ENCODE peak calls at places on chromosome 19, in eight cellular contexts. J is ovary, T is body of pancreas, L is heart left ventricle, M is uterus, Y is A549, E is Peyer's patch, Z is tibial nerve. H is an unnamed sample.

GRCh38 chr19:40614595-40615411 is 13.6 kb downstream of the LTBP4 start:
- DNase-seq in T (peak), J (peak), L (peak), E (peak), Y (no peak), Z (peak), M (peak), H (peak)

GRCh38 chr19:39850892-39851291 is 4.7 kb upstream of the FBL start:
- DNase-seq in Y (no peak), Z (no peak), T (no peak), E (no peak), J (no peak), M (no peak), L (no peak), H (no peak)

GRCh38 chr19:2154587-2155075 is 3.3 kb upstream of the AP3D1 start:
- DNase-seq in J (no peak), M (no peak), E (peak), L (no peak), Y (no peak), T (no peak), Z (no peak), H (no peak)

GRCh38 chr19:9413240-9413954 is 22.0 kb downstream of the ZNF266 start:
- DNase-seq in E (no peak), Y (no peak), L (no peak), Z (no peak), J (no peak), T (no peak), M (no peak), H (no peak)

GRCh38 chr19:57342582-57342981 is 8.5 kb upstream of the ZNF304 start:
- DNase-seq in T (no peak), E (no peak), L (no peak), J (no peak), Y (no peak), M (no peak), Z (no peak), H (no peak)

GRCh38 chr19:9362905-9363304 is at the start of gene ZNF177:
- DNase-seq in T (no peak), Z (no peak), L (no peak), E (no peak), Y (no peak), M (no peak), J (no peak), H (no peak)

GRCh38 chr19:16527971-16528521 is 14.2 kb downstream of the CHERP start:
- DNase-seq in Y (no peak), Z (no peak), E (peak), L (no peak), M (no peak), T (peak), J (no peak), H (peak)

GRCh38 chr19:47239610-47240296 is 8.8 kb upstream of the BBC3 start:
- DNase-seq in M (peak), L (peak), Z (no peak), T (peak), E (peak), J (peak), Y (no peak), H (peak)

GRCh38 chr19:16315825-16316505 is 8.7 kb upstream of the KLF2 start:
- DNase-seq in Z (no peak), E (peak), Y (no peak), T (peak), L (peak), M (peak), J (peak), H (peak)

GRCh38 chr19:53432088-53432661 is 391 bp downstream of the ZNF761 start:
- DNase-seq in L (peak), T (peak), Z (no peak), Y (no peak), E (no peak), M (peak), J (peak), H (peak)

GRCh38 chr19:35076657-35077056 is 35.1 kb downstream of the HPN start:
- DNase-seq in L (no peak), E (no peak), T (no peak), Y (no peak), J (no peak), M (no peak), Z (no peak), H (no peak)

GRCh38 chr19:1259873-1260748 is 9.0 kb upstream of the CIRBP start:
- DNase-seq in Y (no peak), T (peak), L (peak), M (no peak), J (peak), Z (no peak), E (peak), H (no peak)

GRCh38 chr19:19744641-19745040 is 11.7 kb upstream of the ZNF14 start:
- DNase-seq in Y (no peak), E (no peak), J (no peak), M (no peak), Z (no peak), L (no peak), T (no peak), H (no peak)

GRCh38 chr19:19279853-19280252 is 6.8 kb upstream of the TM6SF2 start:
- DNase-seq in J (no peak), T (no peak), E (no peak), Z (no peak), M (no peak), L (no peak), Y (no peak), H (no peak)

GRCh38 chr19:48780684-48781391 is 25.5 kb downstream of the FGF21 start:
- DNase-seq in J (no peak), T (peak), Y (no peak), E (peak), L (no peak), M (peak), Z (no peak), H (peak)

DNA sequence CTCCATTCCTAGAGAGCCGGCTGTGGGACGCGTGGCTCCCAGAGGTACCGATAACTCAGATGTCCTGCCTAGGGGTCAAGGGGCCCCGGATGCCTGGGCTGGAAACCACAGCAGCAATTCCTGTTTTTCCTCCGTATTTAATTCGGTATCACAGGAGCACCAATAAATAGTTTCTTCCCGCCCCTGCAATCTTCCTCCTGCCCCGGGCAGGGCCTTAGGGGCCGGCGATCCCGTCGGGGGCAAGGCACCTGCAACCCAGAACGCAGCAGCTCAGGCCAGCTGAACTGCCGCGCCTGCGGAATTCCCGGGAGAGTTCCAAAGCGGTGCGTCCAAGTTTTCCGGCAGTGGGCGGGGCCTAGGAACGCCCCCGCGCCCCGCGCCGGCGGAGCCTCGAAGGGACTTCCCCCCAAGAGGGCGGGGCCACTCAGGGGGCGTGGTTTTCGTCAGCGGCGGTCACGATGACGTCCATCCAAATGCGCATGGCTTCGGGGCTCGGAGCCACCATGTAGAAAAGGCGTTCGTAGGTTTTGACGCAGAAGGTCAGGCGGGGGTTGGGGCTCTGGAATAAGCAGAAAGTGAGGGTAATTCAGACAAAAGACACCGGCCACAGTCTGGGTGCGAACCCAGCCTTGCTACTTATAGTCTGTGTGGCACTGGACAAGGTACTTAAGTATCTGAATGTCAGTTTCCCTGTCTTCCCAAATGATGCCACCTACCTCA is 9.7 kb upstream of the LYPD3 start:
- DNase-seq in Z (peak), J (peak), L (peak), Y (peak), E (peak), M (peak), T (peak), H (peak)
- TF ChIP-seq POLR2A in Z (peak), J (peak), L (no peak), Y (peak), E (peak), M (peak), T (peak), H (peak)

GRCh38 chr19:49854861-49855263 is 3.9 kb downstream of the PTOV1 start:
- DNase-seq in Z (no peak), M (no peak), L (no peak), Y (no peak), T (no peak), E (no peak), J (peak), H (no peak)

GRCh38 chr19:49856574-49857021 is 5.6 kb downstream of the PTOV1 start:
- DNase-seq in T (no peak), Z (no peak), Y (no peak), E (no peak), L (no peak), J (peak), M (no peak), H (no peak)

GRCh38 chr19:49855277-49855675 is 4.3 kb downstream of the PTOV1 start:
- DNase-seq in Y (no peak), Z (no peak), M (no peak), L (no peak), E (no peak), T (no peak), J (peak), H (no peak)

GRCh38 chr19:49857061-49857833 is 6.3 kb downstream of the PTOV1 start:
- DNase-seq in E (no peak), Z (no peak), L (no peak), M (peak), Y (no peak), T (no peak), J (peak), H (no peak)

DNA sequence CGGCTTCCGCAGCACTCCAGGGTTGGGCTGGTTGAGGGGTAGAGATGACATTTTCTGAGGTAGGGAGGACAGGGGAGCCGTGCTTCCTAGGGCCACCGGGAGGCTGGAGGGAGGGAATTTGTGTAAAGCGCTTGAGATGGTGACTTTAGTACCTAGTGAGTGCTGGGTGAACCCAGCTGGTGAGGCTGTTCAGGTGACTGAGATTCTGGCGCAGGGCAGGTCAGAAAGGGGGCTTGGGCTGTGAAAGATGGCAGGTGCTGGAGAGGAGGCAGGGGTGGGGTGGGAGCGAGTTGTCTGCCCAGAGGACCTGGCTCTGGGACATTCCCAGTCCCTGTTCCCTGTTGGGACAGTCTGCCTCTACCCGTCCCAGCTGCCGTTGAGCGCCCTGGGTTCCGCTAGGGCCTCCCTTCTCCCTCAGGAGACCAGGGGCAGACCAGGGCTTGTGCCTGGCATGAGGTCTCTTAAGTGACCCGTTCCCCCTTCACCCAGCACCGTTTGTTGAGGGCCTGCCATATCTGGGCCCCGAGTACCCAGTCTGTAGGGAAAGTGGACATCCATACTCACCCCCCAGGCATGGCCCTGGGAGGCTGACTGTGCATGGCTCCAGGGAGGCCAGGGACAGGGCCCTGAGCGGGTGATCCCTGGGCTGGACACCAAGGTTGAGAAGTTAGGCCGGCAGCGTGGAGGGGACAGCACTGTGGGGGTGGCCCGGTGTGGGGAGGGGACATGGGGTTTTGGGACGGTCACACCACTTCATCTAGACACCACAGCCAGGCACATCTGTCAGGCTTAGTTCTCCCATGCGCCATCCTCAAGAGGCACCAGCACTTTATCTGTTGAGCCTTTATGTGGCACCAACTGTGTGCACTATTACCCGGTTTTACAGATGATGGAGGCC is 5.0 kb downstream of the PTOV1 start:
- DNase-seq in L (no peak), Z (no peak), J (peak), T (no peak), E (no peak), M (peak), Y (no peak), H (no peak)
- TF ChIP-seq POLR2A in L (no peak), Z (no peak), J (no peak), T (no peak), E (no peak), M (no peak), Y (peak), H (peak)

GRCh38 chr19:42270346-42271044 is 1.4 kb downstream of the CIC start:
- DNase-seq in Z (peak), T (peak), Y (no peak), L (peak), E (peak), M (peak), J (peak), H (peak)
- TF ChIP-seq POLR2A in Z (peak), T (peak), Y (peak), L (no peak), E (peak), M (no peak), J (no peak), H (peak)

GRCh38 chr19:10929402-10929794 is 787 bp downstream of the TIMM29 start:
- DNase-seq in Y (no peak), J (no peak), L (no peak), M (no peak), T (no peak), E (no peak), Z (no peak), H (no peak)

GRCh38 chr19:10924597-10924996 is 3.8 kb downstream of the YIPF2 start:
- DNase-seq in J (no peak), T (no peak), L (no peak), E (no peak), Z (no peak), M (no peak), Y (no peak), H (no peak)

GRCh38 chr19:10927691-10928562 is 512 bp downstream of the YIPF2 start:
- DNase-seq in E (no peak), Y (no peak), J (no peak), L (no peak), T (peak), Z (no peak), M (no peak), H (peak)

GRCh38 chr19:10923503-10924076 is 4.8 kb downstream of the YIPF2 start:
- DNase-seq in E (no peak), L (no peak), J (no peak), Y (no peak), T (no peak), M (no peak), Z (no peak), H (no peak)

DNA sequence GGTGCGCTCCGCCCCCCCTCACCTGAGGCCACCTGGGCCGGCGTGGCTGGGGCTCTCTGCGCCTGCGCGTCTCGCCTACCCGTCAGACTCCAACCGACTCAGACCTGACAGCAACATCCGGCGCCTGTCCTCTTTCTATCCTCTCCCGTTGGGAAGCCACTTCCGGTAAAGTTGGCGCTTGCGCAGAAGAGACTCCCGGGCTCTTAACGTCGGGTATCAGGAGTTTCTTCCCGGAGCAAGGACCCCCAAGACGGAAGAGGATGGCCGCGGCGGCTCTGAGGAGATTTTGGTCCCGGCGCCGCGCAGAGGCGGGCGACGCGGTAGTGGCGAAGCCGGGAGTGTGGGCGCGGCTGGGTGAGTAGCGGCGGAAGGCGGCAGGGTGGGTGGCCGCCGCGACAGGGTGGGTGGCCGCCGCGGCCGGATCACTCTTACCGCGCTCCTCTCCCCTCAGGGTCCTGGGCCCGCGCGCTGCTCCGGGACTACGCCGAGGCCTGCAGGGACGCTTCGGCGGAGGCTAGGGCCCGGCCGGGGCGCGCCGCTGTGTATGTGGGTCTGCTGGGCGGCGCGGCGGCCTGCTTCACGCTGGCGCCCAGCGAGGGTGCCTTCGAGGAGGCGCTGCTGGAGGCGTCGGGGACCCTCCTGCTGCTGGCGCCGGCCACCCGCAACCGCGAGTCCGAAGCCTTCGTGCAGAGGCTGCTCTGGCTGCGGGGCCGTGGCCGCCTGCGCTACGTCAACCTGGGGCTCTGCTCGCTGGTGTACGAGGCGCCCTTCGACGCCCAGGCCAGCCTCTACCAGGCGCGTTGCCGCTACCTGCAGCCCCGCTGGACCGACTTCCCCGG is at the start of the genes TIMM29 and YIPF2:
- DNase-seq in L (peak), Y (peak), E (peak), M (peak), J (peak), Z (peak), T (peak), H (peak)
- TF ChIP-seq POLR2A in L (no peak), Y (peak), E (peak), M (peak), J (peak), Z (peak), T (peak), H (peak)

H was measured in erythroblast.